ENCODE peak calls at places on chromosome 12, in seven cellular contexts. R is OCI-LY7; G is psoas muscle; P is effector memory CD4-positive, alpha-beta T cell; N is gastrocnemius medialis; V is esophagus squamous epithelium; H is PC-3. B is an unnamed sample.

GRCh38 chr12:114984641-114985041 is 300.7 kb upstream of the TBX3 start:
- DNase-seq in G (no peak), V (no peak), N (no peak), R (no peak), P (no peak), H (no peak), B (no peak)

GRCh38 chr12:68349083-68349700 is 17.0 kb upstream of the MDM1 start:
- DNase-seq in G (no peak), P (no peak), N (no peak), R (no peak), V (no peak), H (no peak), B (no peak)

GRCh38 chr12:118432812-118433540 is 56.6 kb downstream of the SUDS3 start:
- DNase-seq in V (no peak), H (no peak), G (no peak), N (no peak), R (no peak), P (no peak), B (no peak)

GRCh38 chr12:29113101-29113500 is 36.0 kb upstream of the FAR2 start:
- DNase-seq in V (no peak), P (no peak), H (peak; percentile 85), G (no peak), N (no peak), R (no peak), B (no peak)

GRCh38 chr12:88113871-88114270 is 28.0 kb downstream of the CEP290 start:
- DNase-seq in V (no peak), R (no peak), N (no peak), G (no peak), H (peak; percentile 20), P (no peak), B (no peak)

GRCh38 chr12:162467-163307 is 51.3 kb downstream of the SLC6A12 start:
- DNase-seq in N (no peak), P (no peak), G (no peak), R (peak; percentile 46), H (no peak), V (no peak), B (no peak)

GRCh38 chr12:133130808-133131128 is 341 bp downstream of the ZNF10 start:
- DNase-seq in V (peak; percentile 29), P (no peak), R (no peak), N (peak; percentile 15), H (no peak), G (peak; percentile 62), B (peak; percentile 31)

GRCh38 chr12:93060666-93061413 is 131.7 kb upstream of the EEA1 start:
- DNase-seq in V (no peak), P (no peak), G (no peak), N (no peak), H (no peak), R (no peak), B (no peak)

GRCh38 chr12:132359971-132360370 is 30.6 kb upstream of the GALNT9 start:
- DNase-seq in V (no peak), G (peak; percentile 30), H (no peak), P (no peak), R (no peak), N (no peak), B (no peak)

GRCh38 chr12:108788076-108788782 is 56.9 kb upstream of the CORO1C start:
- DNase-seq in V (no peak), N (no peak), G (peak; percentile 75), R (no peak), P (no peak), H (no peak), B (no peak)

DNA sequence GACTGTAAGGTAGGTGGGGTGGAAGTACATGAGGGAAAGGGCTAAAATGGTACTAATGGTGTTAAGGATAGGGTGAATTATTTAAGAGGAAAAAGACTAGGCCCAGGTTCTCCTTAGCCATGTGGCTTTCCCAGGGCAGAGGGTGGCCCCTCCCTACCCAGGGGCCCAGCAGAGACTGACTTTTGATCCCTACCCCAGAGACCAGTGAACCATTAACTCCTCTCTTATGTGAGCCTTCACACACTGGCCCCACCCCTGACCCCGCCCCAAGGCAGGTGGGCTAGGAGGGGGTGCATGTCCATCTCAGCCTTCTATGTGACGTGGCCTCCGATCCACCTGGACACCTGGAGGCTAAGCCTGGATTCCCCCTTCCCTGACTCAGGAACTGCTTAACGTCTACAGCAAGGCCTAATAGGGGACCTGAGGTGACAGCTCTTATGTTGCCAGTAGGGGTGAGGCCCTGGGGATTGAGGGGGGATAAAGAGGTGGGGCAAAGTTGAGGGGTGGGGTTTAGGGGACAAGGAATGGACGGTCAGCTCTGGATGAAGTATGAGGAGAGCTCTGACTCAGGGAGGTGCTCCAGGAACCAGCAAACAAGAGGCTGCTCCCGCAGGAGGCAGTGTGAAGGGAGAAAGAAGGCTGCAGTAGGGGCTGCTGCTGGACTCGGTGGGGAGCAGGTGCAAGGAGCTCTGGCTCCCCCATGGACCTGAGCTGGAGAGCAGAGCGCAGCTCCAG is 765 bp downstream of the SLC39A5 start:
- DNase-seq in V (no peak), R (no peak), G (no peak), N (no peak), H (no peak), P (no peak), B (no peak)
- H3K4me3 ChIP-seq in V (no peak overlapping the region), R (no peak overlapping the region), G (no peak overlapping the region), N (no peak overlapping the region), H (no peak overlapping the region), P (no peak overlapping the region), B (no peak overlapping the region)

DNA sequence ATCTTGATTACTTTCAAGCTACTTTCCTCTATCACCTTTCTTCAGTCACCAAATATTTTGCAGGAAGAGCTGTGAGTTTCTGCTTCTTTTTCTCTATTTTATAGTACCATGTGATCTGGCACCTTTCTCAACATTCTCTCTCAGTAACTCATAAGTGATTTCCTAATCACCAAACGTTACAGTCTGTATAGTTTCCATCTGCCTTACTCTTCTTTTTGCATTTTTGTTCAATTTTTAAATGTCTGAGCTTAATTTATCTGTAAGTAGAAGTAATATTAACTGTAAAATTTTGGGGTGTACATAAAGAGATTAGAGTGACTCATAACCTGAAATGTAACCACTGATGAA is 422.1 kb upstream of the SYT1 start:
- DNase-seq in N (no peak), R (no peak), V (no peak), H (peak; percentile 19), G (no peak), P (no peak), B (no peak)
- H3K27ac ChIP-seq in N (no peak overlapping the region), R (no peak overlapping the region), V (no peak overlapping the region), H (peak overlapping the region; percentile 75), G (no peak overlapping the region), P (no peak overlapping the region), B (no peak overlapping the region)

DNA sequence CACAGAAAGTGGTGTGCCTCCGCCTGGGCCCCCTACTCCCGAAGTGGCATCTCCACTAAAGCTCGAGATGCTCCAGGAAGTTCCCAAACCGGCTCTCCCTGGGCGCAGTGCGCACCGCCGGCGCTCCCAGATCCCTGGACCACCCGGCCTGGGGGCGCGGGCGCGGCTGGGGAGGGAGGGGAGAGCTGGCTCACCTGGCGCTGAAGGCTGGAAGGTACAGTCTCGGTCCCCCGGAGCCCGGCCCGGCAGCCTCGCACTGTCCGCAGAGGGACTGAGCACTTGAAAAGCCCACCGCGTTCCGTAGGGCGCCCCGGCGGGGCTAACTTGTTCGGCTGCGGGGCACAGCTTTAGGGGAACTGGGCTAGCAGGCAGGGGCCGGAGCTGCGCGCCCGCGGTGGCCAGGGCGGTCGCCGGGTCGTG is 558 bp downstream of the DBX2 start:
- DNase-seq in P (no peak), N (no peak), R (no peak), V (no peak), G (peak; percentile 46), H (no peak), B (no peak)
- H3K4me3 ChIP-seq in P (no peak overlapping the region), N (peak overlapping the region; percentile 54), R (no peak overlapping the region), V (no peak overlapping the region), G (peak overlapping the region; percentile 64), H (no peak overlapping the region), B (no peak overlapping the region)

GRCh38 chr12:99053599-99054362 is 408.7 kb downstream of the APAF1 start:
- DNase-seq in N (no peak), P (no peak), H (no peak), R (no peak), V (no peak), G (no peak), B (no peak)
- H3K27ac ChIP-seq in N (no peak overlapping the region), P (no peak overlapping the region), H (no peak overlapping the region), R (no peak overlapping the region), V (no peak overlapping the region), G (no peak overlapping the region), B (no peak overlapping the region)

DNA sequence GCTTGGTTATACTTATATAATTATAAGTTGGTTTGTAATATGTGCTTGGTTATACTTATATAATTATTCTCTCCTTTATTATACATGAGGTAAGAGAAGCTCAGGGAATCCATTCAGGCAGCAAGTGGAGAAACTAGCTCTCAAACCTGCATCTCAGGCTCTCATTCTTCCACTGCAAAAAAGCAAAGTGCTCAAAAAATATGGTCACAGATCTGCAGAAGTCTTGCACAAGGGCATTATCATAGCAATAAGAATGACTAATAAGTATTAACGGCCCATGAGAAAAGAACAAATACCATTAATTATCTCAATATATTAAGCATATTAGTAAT is 476 bp upstream of the TRAFD1 start:
- DNase-seq in R (no peak), G (no peak), V (no peak), H (no peak), P (no peak), N (no peak), B (no peak)
- H3K4me3 ChIP-seq in R (peak overlapping the region; percentile 79), G (peak overlapping the region; percentile 94), V (no peak overlapping the region), H (peak overlapping the region; percentile 78), P (no peak overlapping the region), N (peak overlapping the region; percentile 90), B (no peak overlapping the region)

DNA sequence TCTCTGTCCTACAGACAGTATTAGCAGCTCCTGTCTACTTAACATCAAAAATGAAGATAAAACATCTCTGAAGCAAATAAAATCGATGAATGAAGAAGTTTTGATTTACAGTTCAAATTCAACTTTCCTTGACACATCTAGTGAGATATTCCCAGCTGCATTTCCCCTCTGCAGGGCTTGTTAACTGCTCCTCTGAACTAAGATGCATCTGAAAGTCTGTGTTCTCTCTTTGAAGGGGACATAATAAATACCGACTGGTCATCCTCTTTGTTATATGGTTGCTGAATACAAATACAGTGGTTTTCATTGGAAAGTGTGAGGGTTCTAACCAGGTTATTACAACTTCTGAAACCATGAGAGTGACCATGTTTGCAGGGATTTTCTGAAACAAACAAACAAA is 266.4 kb upstream of the SLC16A7 start:
- DNase-seq in G (no peak), P (no peak), H (no peak), N (no peak), V (no peak), R (no peak), B (no peak)
- H3K27ac ChIP-seq in G (no peak overlapping the region), P (no peak overlapping the region), H (no peak overlapping the region), N (no peak overlapping the region), V (no peak overlapping the region), R (no peak overlapping the region), B (no peak overlapping the region)

GRCh38 chr12:54217309-54217661 is 28.5 kb upstream of the SMUG1 start:
- DNase-seq in P (no peak), N (no peak), H (no peak), V (no peak), G (no peak), R (no peak), B (no peak)
- H3K4me3 ChIP-seq in P (no peak overlapping the region), N (peak overlapping the region; percentile 39), H (peak overlapping the region; percentile 67), V (no peak overlapping the region), G (peak overlapping the region; percentile 55), R (peak overlapping the region; percentile 67), B (no peak overlapping the region)

GRCh38 chr12:106342397-106343212 is 14.9 kb upstream of the POLR3B start:
- DNase-seq in R (no peak), N (peak; percentile 88), V (no peak), P (no peak), G (peak; percentile 92), H (peak; percentile 85), B (peak; percentile 68)
- H3K27ac ChIP-seq in R (no peak overlapping the region), N (peak overlapping the region; percentile 83), V (peak overlapping the region; percentile 85), P (no peak overlapping the region), G (peak overlapping the region; percentile 76), H (peak overlapping the region; percentile 54), B (peak overlapping the region; percentile 92)

B was measured in lung.